ENCODE peak calls at places on chromosomes 11 and 22, in five cellular contexts. T, Y, L, I and P are unnamed samples.

GRCh38 chr22:42459273-42460040 is 27.3 kb upstream of the NFAM1 start:
- DNase-seq in L (no peak), Y (no peak), I (no peak), T (no peak), P (no peak)

GRCh38 chr22:33699176-33699575 is 221.1 kb downstream of the LARGE1 start:
- DNase-seq in L (peak; percentile 48), I (no peak), Y (no peak), T (no peak), P (no peak)

GRCh38 chr11:118924591-118925585 is 838 bp downstream of the BCL9L start:
- DNase-seq in I (no peak), Y (no peak), T (peak; percentile 31), L (no peak), P (peak; percentile 82)

GRCh38 chr11:29844701-29845379 is 172.0 kb downstream of the KCNA4 start:
- DNase-seq in I (no peak), Y (no peak), T (no peak), L (no peak), P (no peak)

GRCh38 chr11:126914166-126914565 is 86.4 kb downstream of the KIRREL3 start:
- DNase-seq in T (no peak), L (no peak), Y (no peak), I (no peak), P (no peak)

GRCh38 chr11:84372366-84372765 is 1086.2 kb upstream of the CCDC90B start:
- DNase-seq in Y (no peak), L (no peak), I (no peak), T (no peak), P (no peak)

GRCh38 chr22:28395920-28396447 is 283.7 kb downstream of the TTC28 start:
- DNase-seq in L (peak; percentile 33), Y (no peak), T (no peak), I (no peak), P (no peak)

GRCh38 chr11:86245369-86246292 is 1.1 kb downstream of the EED start:
- DNase-seq in T (no peak), Y (no peak), L (no peak), I (no peak), P (no peak)

GRCh38 chr11:13291794-13292193 is 14.2 kb downstream of the BMAL1 start:
- DNase-seq in Y (no peak), I (no peak), L (no peak), T (no peak), P (no peak)

GRCh38 chr11:47212938-47213337 is 1.8 kb upstream of the DDB2 start:
- DNase-seq in Y (no peak), L (no peak), T (no peak), I (no peak), P (no peak)

GRCh38 chr11:72780291-72781062 is 13.4 kb downstream of the STARD10 start:
- DNase-seq in T (no peak), L (no peak), I (no peak), Y (no peak), P (no peak)